ENCODE peak calls at places on chromosomes 5 and 9, in eight cellular contexts. Q is T-helper 9 cell; E is kidney tubule cell; A is activated T-cell treated with anti-CD3 and anti-CD28 coated beads, Interleukin-2, amount 50 U/mL, for 72 hours; T is stimulated activated CD4-positive, alpha-beta T cell treated with anti-CD3 and anti-CD28 coated beads, Interleukin-1b, Interleukin-23, amount 100 ng/mL, for 4 hours; Z is cardiac muscle cell; H is HFFc6; K is transverse colon. R is an unnamed sample.

GRCh38 chr9:33193818-33194217 is 26.7 kb upstream of the B4GALT1 start:
- DNase-seq in E (no peak), Q (no peak), H (no peak), A (no peak), T (no peak), Z (no peak), K (no peak), R (no peak)

GRCh38 chr9:91077624-91078023 is 276.0 kb downstream of the SYK start:
- DNase-seq in H (no peak), Q (no peak), E (no peak), T (no peak), A (no peak), Z (no peak), K (no peak), R (no peak)

GRCh38 chr5:128770907-128771306 is 194.4 kb upstream of the SLC27A6 start:
- DNase-seq in A (no peak), K (no peak), Z (no peak), T (no peak), Q (no peak), E (no peak), H (no peak), R (no peak)

GRCh38 chr9:19511694-19512093 is 102.9 kb downstream of the ACER2 start:
- DNase-seq in E (no peak), T (no peak), Z (no peak), A (no peak), K (no peak), H (no peak), Q (no peak), R (no peak)

GRCh38 chr5:170362625-170363024 is 26.5 kb downstream of the KCNMB1 start:
- DNase-seq in H (no peak), Q (no peak), Z (no peak), T (no peak), K (no peak), E (no peak), A (no peak), R (no peak)

GRCh38 chr9:109452761-109453160 is 45.3 kb downstream of the PTPN3 start:
- DNase-seq in K (no peak), E (peak), A (no peak), T (no peak), Z (no peak), Q (no peak), H (peak), R (peak)

GRCh38 chr5:132310141-132310834 is 16.1 kb downstream of the SLC22A4 start:
- DNase-seq in T (no peak), E (no peak), Z (no peak), A (no peak), H (no peak), K (peak), Q (no peak), R (no peak)

GRCh38 chr5:111655169-111655924 is 101.6 kb downstream of the NREP start:
- DNase-seq in E (peak), T (no peak), Q (no peak), Z (no peak), A (no peak), K (no peak), H (no peak), R (peak)

GRCh38 chr5:154090656-154091055 is 51.9 kb downstream of the MFAP3 start:
- DNase-seq in K (no peak), A (no peak), E (no peak), Z (no peak), H (no peak), Q (no peak), T (no peak), R (no peak)

GRCh38 chr5:103135461-103135860 is 15.4 kb downstream of the PPIP5K2 start:
- DNase-seq in T (no peak), Z (no peak), E (no peak), H (no peak), K (no peak), A (no peak), Q (no peak), R (no peak)